ENCODE peak calls at places on chromosomes 11 and 22, in five cellular contexts. O is upper lobe of right lung, R is A549, D is lung, B is endothelial cell of umbilical vein. V is an unnamed sample. For H3K9me3 and H3K4me1, the result is how much of the 10 kb centered on the place peaks cover.

GRCh38 chr11:134332782-134333181 is 994 bp downstream of the GLB1L2 start:
- DNase-seq in R (no peak), O (no peak), D (no peak), B (no peak), V (no peak)

GRCh38 chr22:47943729-47944700 is 1181.6 kb downstream of the TBC1D22A start:
- DNase-seq in R (no peak), B (no peak), D (no peak), O (no peak), V (no peak)

GRCh38 chr22:27110985-27111451 is 453.6 kb downstream of the MIAT start:
- DNase-seq in B (peak), D (no peak), O (no peak), R (peak), V (peak)

GRCh38 chr22:24433868-24434471 is 6.6 kb downstream of the ADORA2A start:
- DNase-seq in D (no peak), B (peak), O (peak), R (no peak), V (no peak)

GRCh38 chr22:29801153-29801552 is 34.0 kb downstream of the UQCR10 start:
- DNase-seq in B (no peak), O (no peak), D (peak), R (no peak), V (peak)

GRCh38 chr11:117902001-117902855 is 25.8 kb upstream of the FXYD6 start:
- DNase-seq in O (no peak), D (no peak), B (no peak), R (no peak), V (no peak)

GRCh38 chr22:29154364-29155048 is 51.2 kb upstream of the EMID1 start:
- DNase-seq in B (peak), O (peak), D (peak), R (peak), V (no peak)

GRCh38 chr11:86374586-86374985 is at the start of gene CCDC81:
- DNase-seq in O (no peak), B (peak), D (no peak), R (no peak), V (no peak)

GRCh38 chr11:102966011-102966410 is 10.5 kb upstream of the MMP13 start:
- DNase-seq in R (no peak), O (no peak), B (no peak), D (no peak), V (peak)

GRCh38 chr22:44049369-44050231 is 25.5 kb downstream of the PARVB start:
- DNase-seq in R (no peak), D (no peak), B (peak), O (no peak), V (no peak)

GRCh38 chr22:19892249-19892879 is 37.7 kb upstream of the GNB1L start:
- DNase-seq in O (no peak), R (no peak), D (no peak), B (peak), V (no peak)

GRCh38 chr22:31340765-31341247 is 5.3 kb downstream of the PATZ1 start:
- DNase-seq in B (no peak), O (no peak), D (no peak), R (no peak), V (no peak)

GRCh38 chr11:69298778-69299461 is 5.0 kb downstream of the MYEOV start:
- DNase-seq in R (peak), O (peak), B (no peak), D (no peak), V (peak)

GRCh38 chr11:64101461-64101860 is 64.5 kb downstream of the MACROD1 start:
- DNase-seq in R (no peak), O (no peak), D (no peak), B (no peak), V (no peak)

GRCh38 chr11:112822478-112823274 is 138.5 kb upstream of the NCAM1 start:
- DNase-seq in B (no peak), D (no peak), O (no peak), R (no peak), V (no peak)

GRCh38 chr22:20637740-20638139 is 130.3 kb downstream of the MED15 start:
- DNase-seq in O (no peak), B (no peak), D (no peak), R (no peak), V (no peak)

GRCh38 chr22:17772963-17773605 is 1.2 kb downstream of the BID start:
- DNase-seq in O (no peak), D (no peak), R (no peak), B (no peak), V (peak)

GRCh38 chr11:108958446-108959123 is 293.7 kb downstream of the DDX10 start:
- DNase-seq in O (no peak), R (peak), B (peak), D (no peak), V (peak)

GRCh38 chr11:45665206-45665932 is at the start of gene CHST1:
- DNase-seq in R (peak), D (peak), B (peak), O (peak), V (no peak)

DNA sequence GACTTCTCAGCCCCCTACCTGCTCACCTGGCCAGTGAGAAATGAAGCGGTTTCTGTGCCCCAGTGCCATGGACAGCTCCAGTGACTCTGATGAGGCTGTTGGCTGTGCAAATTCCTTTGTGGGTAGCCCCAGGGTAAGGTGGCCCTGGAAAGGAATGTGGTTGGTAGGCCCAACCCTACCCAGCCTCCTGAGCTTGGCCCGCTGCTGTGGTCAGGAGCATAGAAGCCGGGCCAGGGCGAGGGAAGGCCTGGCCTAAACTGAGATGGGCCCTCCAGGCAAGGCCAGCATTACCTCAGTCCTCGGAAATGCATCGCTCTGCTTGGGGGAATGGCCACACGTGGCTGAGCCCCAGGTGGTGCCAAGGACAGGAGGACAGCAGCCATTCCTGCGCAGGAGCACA is 16.9 kb downstream of the DAGLA start:
- DNase-seq in O (peak), R (peak), D (no peak), B (no peak), V (peak)
- H3K27ac ChIP-seq in O (peak), R (peak), D (no peak), B (no peak), V (peak)

GRCh38 chr11:41872458-41872857 is 413.0 kb upstream of the LRRC4C start:
- DNase-seq in O (no peak), R (no peak), B (no peak), D (no peak), V (no peak)
- H3K9me3 ChIP-seq in O (under half), R (under half), B (under half), D (under half), V (under half)

GRCh38 chr11:73265853-73266643 is 6.1 kb upstream of the P2RY6 start:
- DNase-seq in R (no peak), D (peak), B (no peak), O (no peak), V (no peak)
- H3K4me1 ChIP-seq in R (under half), D (under half), B (under half), O (under half), V (half or more)

GRCh38 chr11:104892723-104893511 is 5.3 kb downstream of the CASP12 start:
- DNase-seq in O (no peak), B (peak), R (no peak), D (no peak), V (no peak)

GRCh38 chr11:104898685-104899013 is 389 bp upstream of the CASP12 start:
- DNase-seq in O (no peak), D (no peak), B (no peak), R (no peak), V (no peak)

GRCh38 chr11:104897891-104898684 is at the start of gene CASP12:
- DNase-seq in R (no peak), B (peak), D (no peak), O (no peak), V (no peak)

GRCh38 chr11:104893876-104894275 is 4.4 kb downstream of the CASP12 start:
- DNase-seq in D (no peak), R (no peak), O (no peak), B (peak), V (no peak)

GRCh38 chr11:104895619-104896018 is 2.6 kb downstream of the CASP12 start:
- DNase-seq in D (no peak), O (no peak), R (no peak), B (peak), V (no peak)
- H3K27ac ChIP-seq in D (no peak), O (no peak), R (no peak), B (no peak), V (no peak)

GRCh38 chr11:35034401-35034800 is 104.6 kb upstream of the CD44 start:
- DNase-seq in D (no peak), O (no peak), B (no peak), R (no peak), V (no peak)

GRCh38 chr11:35031869-35032268 is 107.1 kb upstream of the CD44 start:
- DNase-seq in B (peak), O (no peak), R (no peak), D (no peak), V (peak)

GRCh38 chr11:35030716-35031213 is 108.2 kb upstream of the CD44 start:
- DNase-seq in B (peak), D (peak), R (peak), O (no peak), V (peak)

GRCh38 chr11:35033011-35033410 is 106.0 kb upstream of the CD44 start:
- DNase-seq in O (peak), D (peak), R (no peak), B (no peak), V (no peak)

GRCh38 chr11:35029979-35030378 is 109.0 kb upstream of the CD44 start:
- DNase-seq in D (no peak), R (peak), O (no peak), B (no peak), V (peak)
- H3K9me3 ChIP-seq in D (under half), R (under half), O (under half), B (under half), V (under half)

GRCh38 chr11:77206264-77207018 is 78.4 kb downstream of the MYO7A start:
- DNase-seq in R (no peak), B (no peak), D (no peak), O (peak), V (no peak)
- H3K4me1 ChIP-seq in R (under half), B (under half), D (under half), O (under half), V (under half)

DNA sequence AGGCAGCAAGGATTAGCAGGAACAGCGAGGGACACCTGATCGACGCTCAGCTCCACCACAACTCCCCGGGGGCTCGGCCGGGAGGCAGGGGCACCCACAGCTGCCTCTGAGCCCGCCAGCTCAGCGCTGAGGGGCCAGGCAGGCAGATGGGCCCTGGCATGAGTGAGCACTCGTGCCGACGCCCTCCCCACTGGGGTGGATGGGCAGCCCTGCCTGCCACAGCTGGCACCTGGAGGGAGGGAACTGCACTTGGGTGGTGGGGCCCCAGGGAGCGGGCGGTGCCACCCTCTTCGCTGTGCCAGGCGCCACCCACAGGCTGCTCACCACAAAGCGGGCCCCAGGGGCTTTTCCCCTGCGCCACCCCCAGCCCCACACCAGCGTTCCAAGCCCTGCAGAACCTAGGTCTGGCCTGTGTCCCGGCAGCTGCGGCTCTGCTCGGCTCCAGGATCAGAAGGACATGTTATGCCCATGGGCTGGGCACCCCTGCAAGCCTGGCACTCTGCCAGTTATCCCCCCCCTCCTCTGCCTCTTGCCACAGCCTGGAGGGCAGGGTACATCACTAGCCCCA is 28.8 kb downstream of the WNT7B start:
- DNase-seq in D (no peak), O (no peak), R (no peak), B (no peak), V (no peak)
- H3K27ac ChIP-seq in D (no peak), O (no peak), R (no peak), B (no peak), V (no peak)

GRCh38 chr22:49508561-49508960 is 319.1 kb downstream of the BRD1 start:
- DNase-seq in D (no peak), R (no peak), B (no peak), O (no peak), V (no peak)

GRCh38 chr22:49513358-49513851 is 314.3 kb downstream of the BRD1 start:
- DNase-seq in O (no peak), B (no peak), R (no peak), D (no peak), V (no peak)

GRCh38 chr22:49509016-49509415 is 318.7 kb downstream of the BRD1 start:
- DNase-seq in R (no peak), D (no peak), B (no peak), O (no peak), V (no peak)

GRCh38 chr22:49512471-49512870 is 315.2 kb downstream of the BRD1 start:
- DNase-seq in R (no peak), B (no peak), O (no peak), D (no peak), V (no peak)

DNA sequence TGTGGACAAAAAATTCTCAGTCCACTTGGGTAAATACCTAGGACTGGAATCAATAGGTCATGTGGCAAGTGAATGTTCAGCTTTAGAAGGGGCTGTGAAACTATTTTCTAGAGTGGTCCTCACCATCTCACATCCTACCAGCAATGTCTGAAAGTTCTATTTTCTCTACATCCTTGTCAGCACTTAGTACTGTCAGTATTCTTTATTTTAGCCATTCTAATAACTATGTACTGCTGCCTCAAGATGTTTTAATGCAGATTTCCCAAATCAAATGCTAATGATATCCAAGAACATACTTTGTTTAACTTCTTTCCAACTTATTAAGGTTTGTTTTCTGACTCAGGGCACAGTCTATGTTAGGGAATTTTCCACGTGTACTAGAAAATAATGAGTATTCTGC is 317.0 kb downstream of the BRD1 start:
- DNase-seq in R (no peak), B (no peak), D (no peak), O (no peak), V (no peak)
- H3K9me3 ChIP-seq in R (under half), B (under half), D (under half), O (under half), V (under half)